ENCODE peak calls at places on chromosomes 12 and 14, in eight cellular contexts. L, X, M, D, W, V, Y and S are unnamed samples.

GRCh38 chr12:96094201-96094600 is 58.8 kb upstream of the LTA4H start:
- DNase-seq in M (no peak), X (no peak), W (peak; percentile 45), V (no peak), L (no peak), D (peak; percentile 22), Y (no peak), S (no peak)

GRCh38 chr12:42524716-42525115 is 64.8 kb downstream of the PRICKLE1 start:
- DNase-seq in W (no peak), Y (no peak), X (no peak), V (no peak), L (no peak), M (no peak), D (no peak), S (no peak)

GRCh38 chr12:2323538-2324261 is 270.9 kb downstream of the CACNA1C start:
- DNase-seq in L (no peak), Y (no peak), X (no peak), W (no peak), V (no peak), D (peak; percentile 52), M (no peak), S (no peak)

GRCh38 chr14:87186745-87187144 is 806.2 kb downstream of the GALC start:
- DNase-seq in M (no peak), V (no peak), X (no peak), W (no peak), L (no peak), Y (no peak), D (no peak), S (no peak)

GRCh38 chr12:45469902-45470301 is 254.0 kb downstream of the ANO6 start:
- DNase-seq in M (no peak), L (no peak), D (no peak), X (no peak), Y (no peak), V (no peak), W (no peak), S (no peak)

GRCh38 chr12:3107071-3107583 is 29.9 kb downstream of the TSPAN9 start:
- DNase-seq in V (no peak), M (no peak), X (no peak), Y (no peak), L (peak; percentile 80), D (no peak), W (no peak), S (no peak)

GRCh38 chr14:105408592-105408991 is 10.3 kb downstream of the TEX22 start:
- DNase-seq in Y (no peak), X (no peak), D (no peak), M (no peak), V (no peak), W (no peak), L (no peak), S (no peak)

GRCh38 chr12:124168016-124168415 is 126.9 kb upstream of the RFLNA start:
- DNase-seq in Y (no peak), X (no peak), W (no peak), L (no peak), V (no peak), M (no peak), D (peak; percentile 6), S (no peak)

GRCh38 chr14:101820283-101820798 is 58.8 kb downstream of the PPP2R5C start:
- DNase-seq in D (no peak), M (no peak), W (no peak), Y (no peak), V (no peak), X (no peak), L (no peak), S (no peak)

GRCh38 chr14:48690349-48690748 is 895.8 kb downstream of the RPS29 start:
- DNase-seq in M (no peak), W (no peak), L (no peak), X (no peak), Y (no peak), V (no peak), D (no peak), S (no peak)

GRCh38 chr12:93442411-93443340 is 929 bp upstream of the UBE2N start:
- DNase-seq in L (no peak), D (no peak), V (no peak), X (no peak), M (no peak), Y (no peak), W (no peak), S (no peak)

GRCh38 chr12:104055686-104056388 is 5.8 kb upstream of the GLT8D2 start:
- DNase-seq in W (peak; percentile 83), L (peak; percentile 49), X (no peak), D (peak; percentile 97), V (no peak), Y (no peak), M (no peak), S (peak; percentile 81)

GRCh38 chr12:56628671-56629458 is 1.3 kb downstream of the BAZ2A start:
- DNase-seq in M (peak; percentile 60), L (peak; percentile 47), V (no peak), D (peak; percentile 20), W (peak; percentile 70), X (peak; percentile 61), Y (no peak), S (peak; percentile 82)

GRCh38 chr14:75295491-75296338 is 17.1 kb downstream of the FOS start:
- DNase-seq in M (peak; percentile 82), W (peak; percentile 87), L (peak; percentile 84), V (no peak), X (peak; percentile 57), D (peak; percentile 59), Y (peak; percentile 43), S (peak; percentile 90)